ENCODE peak calls at places on chromosomes 16 and 17, in five cellular contexts. M is body of pancreas, Y is fibroblast of mammary gland, R is GM12864, I is breast epithelium. N is an unnamed sample.

GRCh38 chr17:19744492-19744891 is 3.6 kb downstream of the ALDH3A1 start:
- DNase-seq in M (no peak), Y (no peak), R (no peak), I (no peak), N (no peak)

GRCh38 chr17:77186141-77186604 is 45.4 kb downstream of the SEC14L1 start:
- DNase-seq in M (no peak), Y (no peak), R (no peak), I (no peak), N (peak; percentile 70)

GRCh38 chr17:50471009-50471905 is 2.6 kb upstream of the CHAD start:
- DNase-seq in M (no peak), Y (no peak), R (no peak), I (no peak), N (no peak)

GRCh38 chr17:18069101-18069500 is 18.6 kb upstream of the DRG2 start:
- DNase-seq in M (no peak), Y (no peak), R (no peak), I (no peak), N (no peak)

GRCh38 chr16:50305441-50306061 is 39.2 kb downstream of the ADCY7 start:
- DNase-seq in M (peak; percentile 6), Y (no peak), R (no peak), I (no peak), N (no peak)

GRCh38 chr16:1960665-1961630 is 1.6 kb downstream of the NDUFB10 start:
- DNase-seq in M (no peak), Y (peak; percentile 65), R (no peak), I (no peak), N (peak; percentile 74)

GRCh38 chr17:50793007-50793406 is 25.7 kb upstream of the ANKRD40CL start:
- DNase-seq in M (no peak), Y (no peak), R (no peak), I (no peak), N (no peak)

GRCh38 chr16:75628351-75628750 is 5.3 kb upstream of the ADAT1 start:
- DNase-seq in M (no peak), Y (no peak), R (no peak), I (no peak), N (no peak)

GRCh38 chr17:2964370-2964769 is 99.0 kb downstream of the OR1D5 start:
- DNase-seq in M (no peak), Y (no peak), R (no peak), I (peak; percentile 13), N (no peak)

GRCh38 chr16:86455116-86455515 is 55.2 kb upstream of the FOXF1 start:
- DNase-seq in M (no peak), Y (peak; percentile 98), R (no peak), I (no peak), N (no peak)

GRCh38 chr16:10226672-10227306 is 44.6 kb upstream of the GRIN2A start:
- DNase-seq in M (no peak), Y (no peak), R (no peak), I (no peak), N (no peak)

GRCh38 chr17:17815062-17815406 is 21.8 kb downstream of the SREBF1 start:
- DNase-seq in M (no peak), Y (no peak), R (no peak), I (no peak), N (no peak)

GRCh38 chr16:84477661-84478060 is 26.8 kb downstream of the MEAK7 start:
- DNase-seq in M (no peak), Y (no peak), R (no peak), I (no peak), N (no peak)

GRCh38 chr16:1278456-1278855 is 22.6 kb downstream of the TPSD1 start:
- DNase-seq in M (no peak), Y (no peak), R (no peak), I (no peak), N (no peak)

GRCh38 chr17:51119415-51120356 is 982 bp downstream of the SPAG9 start:
- DNase-seq in M (peak; percentile 49), Y (peak; percentile 54), R (no peak), I (peak; percentile 52), N (peak; percentile 55)

GRCh38 chr17:859461-860195 is 77.5 kb downstream of the MRM3 start:
- DNase-seq in M (no peak), Y (peak; percentile 47), R (no peak), I (no peak), N (no peak)

GRCh38 chr17:76545918-76546555 is 6.2 kb downstream of the PRCD start:
- DNase-seq in M (no peak), Y (no peak), R (no peak), I (no peak), N (no peak)

GRCh38 chr17:2703181-2703580 is 8.4 kb downstream of the CLUH start:
- DNase-seq in M (no peak), Y (no peak), R (no peak), I (no peak), N (no peak)

GRCh38 chr17:75271955-75272847 is 1.2 kb upstream of the MIF4GD start:
- DNase-seq in M (peak; percentile 34), Y (peak; percentile 50), R (no peak), I (no peak), N (peak; percentile 39)

GRCh38 chr17:42520540-42520951 is 15.5 kb upstream of the NAGLU start:
- DNase-seq in M (no peak), Y (no peak), R (no peak), I (no peak), N (no peak)

GRCh38 chr16:49856741-49857330 is 924 bp upstream of the ZNF423 start:
- DNase-seq in M (peak; percentile 79), Y (peak; percentile 70), R (no peak), I (peak; percentile 57), N (peak; percentile 36)

GRCh38 chr16:64996641-64997040 is 125.2 kb downstream of the CDH11 start:
- DNase-seq in M (no peak), Y (no peak), R (no peak), I (no peak), N (no peak)

GRCh38 chr17:77456951-77457548 is 316.3 kb downstream of the SEC14L1 start:
- DNase-seq in M (no peak), Y (no peak), R (no peak), I (no peak), N (no peak)

GRCh38 chr17:8019161-8019560 is 16.7 kb downstream of the GUCY2D start:
- DNase-seq in M (no peak), Y (no peak), R (no peak), I (peak; percentile 57), N (no peak)

GRCh38 chr17:57535652-57536018 is 209.5 kb downstream of the CCDC182 start:
- DNase-seq in M (no peak), Y (no peak), R (no peak), I (no peak), N (no peak)

GRCh38 chr16:30875881-30876791 is 17.7 kb downstream of the BCL7C start:
- DNase-seq in M (no peak), Y (peak; percentile 9), R (peak; percentile 75), I (no peak), N (peak; percentile 63)

GRCh38 chr16:70556063-70556462 is 32.4 kb downstream of the SF3B3 start:
- DNase-seq in M (no peak), Y (no peak), R (no peak), I (no peak), N (no peak)

GRCh38 chr17:45092932-45093430 is 31.9 kb downstream of the NMT1 start:
- DNase-seq in M (peak; percentile 38), Y (peak; percentile 98), R (no peak), I (peak; percentile 94), N (no peak)

GRCh38 chr16:81583893-81584705 is 139.5 kb downstream of the CMIP start:
- DNase-seq in M (no peak), Y (peak; percentile 61), R (no peak), I (no peak), N (no peak)

GRCh38 chr16:75038036-75038959 is 39.5 kb downstream of the ZNRF1 start:
- DNase-seq in M (no peak), Y (peak; percentile 5), R (no peak), I (no peak), N (no peak)

DNA sequence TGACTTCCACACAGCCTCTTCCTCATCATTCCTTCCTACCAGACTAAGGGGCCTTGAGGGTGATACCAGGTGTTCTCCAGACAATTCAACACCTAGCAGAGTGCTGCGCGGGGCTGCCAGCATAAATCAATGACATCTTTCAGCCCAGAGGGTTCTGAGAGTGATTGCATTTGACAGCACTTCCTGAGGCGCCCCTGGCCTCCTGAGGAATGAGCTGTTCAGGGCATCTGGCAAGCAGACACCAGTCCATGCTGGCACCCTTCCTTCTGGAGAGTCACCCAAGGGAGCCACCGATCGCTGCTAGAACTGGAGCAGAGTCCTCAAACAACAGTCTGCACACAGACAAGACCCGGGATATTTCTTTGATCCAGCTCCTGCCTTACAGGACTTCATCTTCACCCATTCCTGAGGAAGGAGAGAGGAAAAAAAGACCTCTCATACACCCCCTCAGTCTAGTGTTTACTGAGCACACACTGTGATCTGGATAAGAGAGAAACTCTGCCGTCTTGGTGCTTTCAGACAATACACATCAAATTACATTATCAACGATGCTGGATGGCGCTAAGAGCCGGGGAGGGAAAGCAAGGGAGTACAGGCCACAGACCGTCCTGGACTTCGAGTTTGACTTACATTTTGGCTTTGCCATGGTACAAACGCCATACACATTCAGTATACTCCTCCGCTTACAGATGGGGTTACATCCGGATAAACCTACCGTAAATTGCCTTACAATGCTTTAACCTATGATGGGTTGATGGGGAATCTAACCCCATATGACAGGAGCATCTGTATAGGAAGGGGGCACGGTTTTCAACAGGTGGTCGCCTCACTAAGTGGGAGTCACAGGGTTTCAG is 23.1 kb downstream of the NPTX1 start:
- DNase-seq in M (no peak), Y (peak; percentile 13), R (no peak), I (no peak), N (no peak)
- H3K4me3 ChIP-seq in M (no peak overlapping the region), Y (no peak overlapping the region), R (peak overlapping the region; percentile 63), I (peak overlapping the region; percentile 72), N (peak overlapping the region; percentile 86)

DNA sequence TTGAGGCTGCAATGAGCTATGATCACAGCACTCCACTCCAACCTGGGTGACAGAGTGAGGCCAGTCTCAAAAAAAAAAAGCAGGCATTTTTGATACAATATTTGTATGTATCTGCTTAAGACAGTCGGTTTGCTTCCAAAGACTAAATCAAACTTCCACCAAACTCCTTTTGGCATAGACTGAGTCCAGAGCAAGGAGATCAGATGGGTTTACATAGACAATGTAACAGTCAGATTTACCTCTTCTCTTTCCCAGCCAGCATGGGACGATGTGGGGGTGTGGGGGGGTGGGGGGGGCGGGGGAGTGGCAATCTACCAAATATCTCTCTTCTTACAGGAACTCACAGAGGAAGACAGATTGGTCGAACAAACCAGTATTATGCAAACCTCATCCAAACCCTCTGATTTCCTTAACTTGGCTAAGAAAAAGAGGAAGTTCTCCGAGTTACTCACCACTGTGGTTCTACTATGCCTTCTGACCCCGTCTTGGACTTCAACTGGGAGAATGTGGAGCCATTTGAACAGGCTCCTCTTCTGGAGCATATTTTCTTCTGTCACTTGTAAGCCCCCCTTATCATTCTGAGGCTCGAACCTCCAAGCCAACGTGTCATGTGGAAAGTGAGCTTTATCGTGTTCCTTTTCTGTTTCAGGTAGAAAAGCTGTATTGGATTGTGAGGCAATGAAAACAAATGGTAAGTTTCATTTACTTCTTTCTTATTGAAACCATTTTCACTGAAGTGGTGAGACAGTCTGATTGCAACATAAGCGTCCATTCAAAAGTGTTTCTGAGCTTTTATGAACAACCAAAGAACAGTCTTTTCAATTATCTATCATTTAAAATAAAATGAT is at the start of gene MILR1:
- DNase-seq in M (no peak), Y (peak; percentile 95), R (peak; percentile 74), I (peak; percentile 22), N (peak; percentile 44)
- H3K4me3 ChIP-seq in M (no peak within 1 kb of the TSS), Y (peak within 1 kb of the TSS; percentile 34), R (peak within 1 kb of the TSS; percentile 24), I (no peak within 1 kb of the TSS), N (no peak within 1 kb of the TSS)

GRCh38 chr16:57341441-57342303 is 16.9 kb upstream of the CCL22 start:
- DNase-seq in M (no peak), Y (peak; percentile 96), R (no peak), I (peak; percentile 97), N (no peak)
- H3K4me3 ChIP-seq in M (no peak overlapping the region), Y (no peak overlapping the region), R (no peak overlapping the region), I (no peak overlapping the region), N (no peak overlapping the region)

GRCh38 chr17:48393271-48393670 is 36.7 kb downstream of the SKAP1 start:
- DNase-seq in M (no peak), Y (no peak), R (no peak), I (no peak), N (no peak)
- H3K4me3 ChIP-seq in M (no peak overlapping the region), Y (no peak overlapping the region), R (no peak overlapping the region), I (no peak overlapping the region), N (no peak overlapping the region)

N was measured in GM06990.